ENCODE peak calls at places on chromosome 1, in ten cellular contexts. S, K, P, L, X, F, T, V, B and D are unnamed samples.

GRCh38 chr1:40243371-40243770 is 4.4 kb upstream of the TMCO2 start:
- DNase-seq in S (no peak), K (no peak), P (no peak), L (no peak), X (no peak), F (no peak), T (no peak), V (no peak), B (no peak), D (no peak)

GRCh38 chr1:198416276-198416675 is 124.2 kb downstream of the ATP6V1G3 start:
- DNase-seq in S (no peak), K (no peak), P (no peak), L (no peak), X (no peak), F (no peak), T (no peak), V (no peak), B (no peak), D (no peak)

GRCh38 chr1:21216835-21217811 is 40.4 kb upstream of the EIF4G3 start:
- DNase-seq in S (no peak), K (peak; percentile 63), P (no peak), L (peak; percentile 38), X (peak; percentile 65), F (peak; percentile 75), T (peak; percentile 55), V (peak; percentile 45), B (peak; percentile 76), D (peak; percentile 48)

GRCh38 chr1:101364370-101365120 is 127.7 kb downstream of the S1PR1 start:
- DNase-seq in S (no peak), K (no peak), P (no peak), L (no peak), X (no peak), F (no peak), T (no peak), V (no peak), B (no peak), D (no peak)

GRCh38 chr1:19003371-19004290 is 47.2 kb upstream of the IFFO2 start:
- DNase-seq in S (no peak), K (no peak), P (no peak), L (no peak), X (no peak), F (peak; percentile 71), T (no peak), V (no peak), B (no peak), D (no peak)

GRCh38 chr1:226110249-226111108 is 48.0 kb downstream of the H3-3A start:
- DNase-seq in S (peak; percentile 40), K (peak; percentile 73), P (no peak), L (no peak), X (peak; percentile 76), F (peak; percentile 82), T (peak; percentile 95), V (no peak), B (peak; percentile 78), D (peak; percentile 95)

GRCh38 chr1:91502138-91502881 is 1.7 kb downstream of the CDC7 start:
- DNase-seq in S (no peak), K (no peak), P (no peak), L (no peak), X (no peak), F (no peak), T (no peak), V (peak; percentile 79), B (no peak), D (no peak)

GRCh38 chr1:93537924-93538323 is 90.0 kb downstream of the FNBP1L start:
- DNase-seq in S (no peak), K (no peak), P (no peak), L (no peak), X (no peak), F (no peak), T (no peak), V (no peak), B (no peak), D (no peak)

GRCh38 chr1:148310807-148311206 is 158.7 kb upstream of the NBPF11 start:
- DNase-seq in S (no peak), K (no peak), P (no peak), L (no peak), X (no peak), F (no peak), T (no peak), V (no peak), B (no peak), D (no peak)

DNA sequence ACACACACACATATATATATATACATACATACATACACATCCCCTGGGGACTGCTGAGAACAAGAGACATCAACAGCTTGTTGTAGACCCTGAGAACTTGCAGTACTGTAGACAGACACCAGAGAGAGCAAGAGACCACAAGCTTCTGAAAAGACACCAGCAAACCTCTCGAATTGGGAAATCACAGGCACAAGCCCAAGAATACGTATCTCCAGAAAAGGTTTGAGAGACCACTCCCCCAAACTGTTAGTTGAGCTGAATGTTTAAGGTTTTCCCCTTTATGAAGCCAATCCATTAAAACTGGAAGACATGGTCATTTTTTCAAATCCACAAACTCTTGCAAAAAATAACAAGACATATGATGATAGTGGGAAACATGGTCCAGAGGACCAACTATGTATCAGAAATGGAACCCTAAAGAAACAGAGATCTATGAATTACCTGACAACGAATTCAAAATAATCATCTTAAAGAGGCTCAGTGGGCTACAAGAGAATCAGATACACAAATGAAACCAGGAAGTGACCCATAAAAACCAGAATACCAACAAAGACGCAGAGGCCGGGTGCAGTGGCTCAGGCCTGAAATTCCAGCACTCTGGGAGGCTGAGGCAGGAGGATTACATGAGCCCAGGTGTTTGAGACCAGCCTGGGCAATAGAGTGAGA is 45.1 kb downstream of the SLC2A1 start:
- DNase-seq in S (no peak), K (peak; percentile 64), P (no peak), L (peak; percentile 78), X (peak; percentile 52), F (peak; percentile 71), T (no peak), V (peak; percentile 84), B (no peak), D (no peak)
- TF ChIP-seq POLR2AphosphoS5 in S (no peak), K (no peak), P (no peak), L (no peak), X (no peak), F (no peak), T (no peak), V (no peak), B (peak; percentile 35), D (no peak)

DNA sequence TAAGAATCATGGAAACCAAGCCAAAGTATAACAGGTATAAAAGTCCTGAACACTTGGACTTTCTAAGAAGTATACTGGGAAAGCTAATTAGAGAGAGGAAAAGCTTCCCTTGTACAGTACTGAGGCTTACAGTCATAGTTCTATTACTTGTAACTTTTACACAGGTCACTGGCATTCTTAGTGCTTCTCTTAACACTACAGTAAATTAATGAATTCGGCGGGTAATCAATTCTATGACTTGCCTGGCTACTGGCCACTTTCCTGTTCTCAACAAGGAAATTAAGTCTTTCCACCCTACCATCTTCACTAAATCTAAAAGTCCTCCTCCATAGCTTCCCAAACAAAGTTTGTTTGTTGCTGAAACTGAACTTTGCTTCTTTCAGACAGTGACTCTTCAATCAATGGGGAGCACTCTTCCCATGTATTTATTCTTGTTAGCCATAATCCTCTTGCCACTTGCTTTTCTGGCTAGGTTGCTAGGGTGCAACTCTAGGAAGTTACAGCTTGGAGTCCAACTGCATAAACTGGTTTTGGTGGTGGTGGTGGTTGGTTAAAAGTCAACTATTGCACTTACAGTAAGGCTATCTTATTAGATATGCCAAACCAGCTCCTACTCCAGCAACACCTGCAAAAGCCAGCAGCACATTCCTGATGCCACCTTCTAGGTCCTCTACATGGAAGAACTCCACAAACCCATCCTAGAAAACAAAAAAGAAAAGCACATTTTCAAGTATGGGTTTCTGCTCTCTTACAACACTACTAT is 2.4 kb downstream of the MCL1 start:
- DNase-seq in S (no peak), K (no peak), P (no peak), L (no peak), X (no peak), F (no peak), T (no peak), V (peak; percentile 71), B (peak; percentile 30), D (no peak)
- TF ChIP-seq POLR2A in S (peak; percentile 33), K (no peak), P (no peak), L (no peak), X (no peak), F (peak; percentile 54), T (peak; percentile 63), V (peak; percentile 72), B (no peak), D (peak; percentile 26)

DNA sequence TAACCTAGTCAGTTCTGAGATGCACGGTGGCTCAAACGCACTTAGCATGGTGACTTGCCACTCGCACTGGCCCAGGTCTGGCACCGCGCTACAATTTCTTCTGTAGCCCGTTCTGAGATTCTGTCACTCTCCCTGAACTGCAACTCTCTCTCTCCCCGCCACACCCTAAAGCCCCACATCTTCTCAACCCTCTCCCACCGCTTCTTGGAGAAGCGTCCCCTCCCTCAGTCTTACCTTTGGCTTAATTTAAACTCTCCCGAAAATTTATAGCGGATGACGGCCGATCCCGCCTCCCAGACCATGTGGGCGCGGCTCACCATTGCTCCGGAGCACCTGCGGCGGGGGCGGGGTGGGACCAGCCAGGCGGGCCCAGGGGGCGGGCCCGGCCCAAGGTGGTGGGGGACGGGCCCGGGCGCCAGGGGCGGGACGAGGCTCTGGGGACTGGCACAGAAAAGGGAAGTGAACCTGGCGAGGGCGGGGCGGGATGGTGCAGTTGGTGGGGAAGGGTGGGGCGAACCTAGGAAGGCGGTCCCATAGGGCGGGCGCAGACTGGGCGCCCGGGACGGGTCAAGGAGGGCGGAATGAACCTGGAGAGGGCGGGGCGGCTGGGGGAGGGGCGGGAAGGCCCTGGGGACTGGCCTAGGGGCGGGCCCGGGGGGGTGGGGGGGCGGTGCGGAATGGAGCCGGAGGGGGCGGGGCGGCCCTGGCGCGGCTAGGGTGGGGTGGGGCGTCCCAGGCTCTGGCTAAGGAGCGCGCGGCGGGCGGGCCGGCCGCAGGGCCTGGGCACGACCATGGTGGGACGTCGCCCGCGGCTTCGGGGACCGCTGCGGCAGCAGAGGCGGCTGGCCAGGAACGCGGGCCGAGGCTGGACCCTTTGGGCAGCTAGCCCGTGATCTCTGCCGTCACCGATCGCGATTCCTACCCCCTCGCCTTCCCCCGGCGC is at the start of gene MAP3K21:
- DNase-seq in S (peak; percentile 89), K (peak; percentile 98), P (peak; percentile 94), L (peak; percentile 95), X (peak; percentile 98), F (peak; percentile 91), T (peak; percentile 69), V (no peak), B (peak; percentile 72), D (peak; percentile 59)
- TF ChIP-seq POLR2AphosphoS5 in S (no peak), K (peak; percentile 81), P (no peak), L (peak; percentile 91), X (peak; percentile 83), F (no peak), T (no peak), V (no peak), B (no peak), D (no peak)

DNA sequence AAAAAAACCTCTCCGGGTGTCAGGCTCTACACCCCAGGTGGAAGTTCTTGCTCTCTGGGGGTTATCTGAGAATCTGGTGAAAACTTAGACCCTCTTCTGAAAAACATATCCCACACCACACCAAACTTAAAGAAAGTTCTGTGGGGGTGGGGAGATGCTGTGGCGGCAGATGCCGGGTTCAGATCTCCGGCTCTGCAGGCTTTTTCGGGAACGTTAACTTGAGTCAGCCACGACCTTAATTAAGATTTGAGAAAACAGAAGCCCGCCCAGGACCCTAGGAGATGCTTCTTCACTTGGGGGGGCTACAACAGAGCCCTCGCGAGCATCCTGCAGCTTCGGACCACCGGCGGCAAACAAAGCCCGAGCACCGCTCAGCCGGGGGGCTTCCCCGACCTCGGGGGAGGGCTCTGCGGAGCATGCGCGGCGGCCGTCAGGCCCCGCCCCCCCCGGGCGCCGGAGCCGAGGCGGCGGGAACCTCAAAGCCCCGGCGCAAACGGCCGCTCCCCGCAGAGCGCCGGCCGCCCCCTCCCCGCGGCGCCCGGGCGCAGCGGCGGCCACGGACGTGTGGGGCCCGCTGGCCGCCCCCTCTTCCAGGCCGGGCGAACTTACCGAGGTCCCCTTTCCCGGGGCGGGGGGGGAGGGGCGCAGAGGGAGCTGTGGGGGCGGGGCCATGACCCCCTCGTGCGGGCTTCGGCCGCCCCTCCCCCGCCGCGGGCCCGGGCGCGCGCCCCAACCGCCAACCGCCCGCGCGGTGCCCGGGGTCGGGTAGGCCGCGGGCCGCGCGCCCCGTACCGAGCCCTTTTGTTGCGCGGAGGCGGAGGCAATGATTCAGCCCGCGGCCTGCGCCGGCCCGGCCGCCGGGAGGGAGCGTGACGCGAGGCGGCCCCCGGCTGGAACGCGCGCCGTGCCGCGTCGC is 2.0 kb downstream of the RCC2 start:
- DNase-seq in S (no peak), K (peak; percentile 48), P (no peak), L (no peak), X (peak; percentile 44), F (peak; percentile 93), T (peak; percentile 83), V (no peak), B (no peak), D (peak; percentile 80)
- TF ChIP-seq POLR2A in S (no peak), K (no peak), P (no peak), L (no peak), X (no peak), F (no peak), T (no peak), V (no peak), B (no peak), D (peak; percentile 54)